ENCODE peak calls at places on chromosomes 4 and X, in six cellular contexts. E is SK-N-SH, L is K562, I is OCI-LY7, U is fibroblast of lung, D is mammary epithelial cell. N is an unnamed sample. For H3K79me2, the result is how much of the 10 kb centered on the place peaks cover.

GRCh38 chr4:9947168-9948062 is 73.9 kb downstream of the SLC2A9 start:
- DNase-seq in E (no peak), L (no peak), I (no peak), U (no peak), D (no peak), N (no peak)

GRCh38 chr4:156803056-156803455 is 168.5 kb downstream of the PDGFC start:
- DNase-seq in E (no peak), L (no peak), I (no peak), U (peak), D (peak), N (no peak)

GRCh38 chr4:179626687-179627086 is 2184.4 kb upstream of the AGA start:
- DNase-seq in E (no peak), L (no peak), I (no peak), U (no peak), D (no peak), N (no peak)

GRCh38 chr4:149752729-149753128 is 62.9 kb downstream of the IQCM start:
- DNase-seq in E (no peak), L (no peak), I (no peak), U (no peak), D (peak), N (no peak)

GRCh38 chrX:118755633-118756032 is 28.2 kb downstream of the IL13RA1 start:
- DNase-seq in E (no peak), L (no peak), I (no peak), U (no peak), D (no peak), N (no peak)

GRCh38 chrX:49884290-49884862 is 5.1 kb downstream of the USP27X start:
- DNase-seq in E (peak), L (peak), I (peak), U (peak), D (peak), N (peak)

GRCh38 chrX:5236096-5236495 is 992.6 kb downstream of the NLGN4X start:
- DNase-seq in E (peak), L (no peak), I (peak), U (no peak), D (peak), N (no peak)

GRCh38 chr4:134313591-134313990 is 112.0 kb upstream of the PABPC4L start:
- DNase-seq in E (no peak), L (no peak), I (no peak), U (no peak), D (no peak), N (no peak)

GRCh38 chrX:154967603-154968002 is 54.9 kb downstream of the F8 start:
- DNase-seq in E (no peak), L (no peak), I (no peak), U (no peak), D (peak), N (peak)

GRCh38 chr4:88971536-88971935 is 85.4 kb downstream of the FAM13A start:
- DNase-seq in E (no peak), L (no peak), I (no peak), U (no peak), D (no peak), N (peak)

GRCh38 chr4:116150152-116150551 is 935.2 kb downstream of the TRAM1L1 start:
- DNase-seq in E (no peak), L (no peak), I (no peak), U (no peak), D (no peak), N (no peak)

GRCh38 chrX:40307871-40308270 is 210.1 kb upstream of the BCOR start:
- DNase-seq in E (no peak), L (no peak), I (no peak), U (no peak), D (no peak), N (no peak)

GRCh38 chrX:81377329-81377728 is 175.4 kb downstream of the SH3BGRL start:
- DNase-seq in E (peak), L (peak), I (peak), U (peak), D (peak), N (no peak)

GRCh38 chr4:76570141-76570989 is 135.3 kb downstream of the SHROOM3 start:
- DNase-seq in E (no peak), L (no peak), I (no peak), U (peak), D (peak), N (no peak)

GRCh38 chr4:90113881-90114457 is 13.2 kb upstream of the CCSER1 start:
- DNase-seq in E (no peak), L (no peak), I (no peak), U (no peak), D (peak), N (no peak)

GRCh38 chr4:93960916-93961315 is 132.4 kb downstream of the ATOH1 start:
- DNase-seq in E (no peak), L (no peak), I (no peak), U (no peak), D (no peak), N (no peak)

GRCh38 chr4:32010221-32010620 is 1290.1 kb downstream of the PCDH7 start:
- DNase-seq in E (no peak), L (peak), I (no peak), U (no peak), D (no peak), N (no peak)

GRCh38 chr4:62531250-62531649 is 1331.1 kb downstream of the ADGRL3 start:
- DNase-seq in E (no peak), L (no peak), I (no peak), U (no peak), D (no peak), N (no peak)

GRCh38 chrX:124931241-124931640 is 388.4 kb upstream of the TEX13C start:
- DNase-seq in E (no peak), L (no peak), I (no peak), U (no peak), D (no peak), N (no peak)

GRCh38 chrX:148298737-148299136 is 201.7 kb upstream of the AFF2 start:
- DNase-seq in E (no peak), L (no peak), I (no peak), U (no peak), D (peak), N (no peak)

GRCh38 chr4:140018931-140019618 is 134.9 kb downstream of the MAML3 start:
- DNase-seq in E (no peak), L (no peak), I (no peak), U (no peak), D (no peak), N (no peak)

GRCh38 chr4:14695411-14695810 is 306.9 kb upstream of the CPEB2 start:
- DNase-seq in E (no peak), L (no peak), I (no peak), U (peak), D (peak), N (no peak)

GRCh38 chrX:130155564-130155963 is 10.1 kb downstream of the AIFM1 start:
- DNase-seq in E (no peak), L (no peak), I (no peak), U (no peak), D (no peak), N (no peak)

GRCh38 chr4:76305971-76306881 is at the start of gene STBD1:
- DNase-seq in E (peak), L (peak), I (no peak), U (peak), D (peak), N (peak)

GRCh38 chrX:64198046-64198445 is 7.5 kb downstream of the AMER1 start:
- DNase-seq in E (no peak), L (peak), I (no peak), U (no peak), D (no peak), N (no peak)

GRCh38 chr4:131091896-131092295 is 1995.9 kb downstream of the C4orf33 start:
- DNase-seq in E (peak), L (peak), I (peak), U (peak), D (peak), N (no peak)

GRCh38 chr4:40238700-40239548 is 42.1 kb downstream of the RHOH start:
- DNase-seq in E (no peak), L (peak), I (no peak), U (peak), D (no peak), N (peak)

GRCh38 chrX:57951666-57952319 is 41.5 kb upstream of the ZXDA start:
- DNase-seq in E (no peak), L (no peak), I (peak), U (no peak), D (no peak), N (no peak)

GRCh38 chrX:39519213-39519544 is 578.6 kb downstream of the BCOR start:
- DNase-seq in E (peak), L (no peak), I (no peak), U (peak), D (no peak), N (no peak)

GRCh38 chr4:123478859-123479345 is 82.3 kb downstream of the SPRY1 start:
- DNase-seq in E (no peak), L (peak), I (peak), U (peak), D (peak), N (peak)

GRCh38 chr4:41144812-41145211 is 69.5 kb downstream of the APBB2 start:
- DNase-seq in E (no peak), L (no peak), I (no peak), U (no peak), D (peak), N (no peak)

GRCh38 chr4:108425988-108426387 is 194.4 kb upstream of the RPL34 start:
- DNase-seq in E (no peak), L (no peak), I (no peak), U (peak), D (peak), N (no peak)

GRCh38 chr4:121168865-121169281 is 4.8 kb upstream of the TNIP3 start:
- DNase-seq in E (no peak), L (no peak), I (no peak), U (no peak), D (no peak), N (no peak)

GRCh38 chrX:9940397-9940796 is 26.8 kb upstream of the CLDN34 start:
- DNase-seq in E (no peak), L (peak), I (no peak), U (peak), D (peak), N (peak)

GRCh38 chr4:122854444-122854843 is 27.8 kb downstream of the FGF2 start:
- DNase-seq in E (no peak), L (no peak), I (no peak), U (peak), D (no peak), N (peak)

GRCh38 chr4:110415451-110415850 is 60.5 kb upstream of the ENPEP start:
- DNase-seq in E (no peak), L (no peak), I (no peak), U (no peak), D (no peak), N (no peak)

GRCh38 chr4:185232370-185232769 is 23.0 kb downstream of the SNX25 start:
- DNase-seq in E (peak), L (no peak), I (no peak), U (peak), D (no peak), N (peak)

GRCh38 chr4:8359193-8359592 is 81.3 kb downstream of the ACOX3 start:
- DNase-seq in E (no peak), L (no peak), I (no peak), U (no peak), D (no peak), N (no peak)

GRCh38 chr4:146232131-146232722 is 17.9 kb downstream of the REELD1 start:
- DNase-seq in E (no peak), L (no peak), I (no peak), U (no peak), D (peak), N (no peak)

GRCh38 chr4:146235654-146236570 is 21.6 kb downstream of the REELD1 start:
- DNase-seq in E (no peak), L (no peak), I (no peak), U (no peak), D (no peak), N (peak)

DNA sequence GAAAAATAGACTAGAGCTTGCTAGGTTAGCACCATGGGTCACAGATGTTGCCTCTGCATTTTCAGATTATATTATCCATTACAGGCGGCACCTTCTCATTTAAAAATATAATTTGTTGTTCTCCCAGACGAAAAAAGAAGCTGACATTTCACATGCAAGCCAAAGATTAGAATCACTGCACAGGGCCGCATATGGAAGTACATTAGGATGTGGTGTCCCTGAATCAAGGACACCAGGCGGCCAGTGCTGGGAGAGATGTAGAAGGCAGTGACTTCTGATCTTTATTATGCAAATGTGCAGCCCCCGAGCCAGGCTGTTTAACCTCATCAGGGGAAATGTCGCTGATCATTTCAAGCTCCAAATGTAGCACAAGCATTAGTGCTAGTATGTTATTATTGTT is 22.8 kb downstream of the REELD1 start:
- DNase-seq in E (peak), L (no peak), I (no peak), U (no peak), D (no peak), N (no peak)
- H3K79me2 ChIP-seq in E (under half), L (under half), I (under half), U (under half), D (under half), N (under half)

DNA sequence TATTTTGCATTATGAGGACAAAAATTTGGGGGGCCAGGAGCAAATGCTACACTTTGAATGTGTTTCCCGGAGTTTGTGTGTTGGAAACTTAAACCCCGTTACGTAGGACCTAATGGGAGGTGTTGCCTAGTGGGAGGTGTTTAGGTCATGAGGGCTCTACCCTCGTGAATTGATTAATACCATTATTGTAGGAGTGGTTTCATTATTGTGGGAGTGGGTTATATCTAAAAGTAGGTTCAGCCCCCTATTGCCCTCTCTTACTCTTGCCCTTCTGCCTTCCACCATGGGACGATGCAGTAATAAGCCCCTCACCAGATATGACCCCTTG is 15.5 kb downstream of the UBA6 start:
- DNase-seq in E (no peak), L (no peak), I (no peak), U (no peak), D (no peak), N (no peak)
- H3K79me2 ChIP-seq in E (half or more), L (half or more), I (under half), U (under half), D (half or more), N (under half)

DNA sequence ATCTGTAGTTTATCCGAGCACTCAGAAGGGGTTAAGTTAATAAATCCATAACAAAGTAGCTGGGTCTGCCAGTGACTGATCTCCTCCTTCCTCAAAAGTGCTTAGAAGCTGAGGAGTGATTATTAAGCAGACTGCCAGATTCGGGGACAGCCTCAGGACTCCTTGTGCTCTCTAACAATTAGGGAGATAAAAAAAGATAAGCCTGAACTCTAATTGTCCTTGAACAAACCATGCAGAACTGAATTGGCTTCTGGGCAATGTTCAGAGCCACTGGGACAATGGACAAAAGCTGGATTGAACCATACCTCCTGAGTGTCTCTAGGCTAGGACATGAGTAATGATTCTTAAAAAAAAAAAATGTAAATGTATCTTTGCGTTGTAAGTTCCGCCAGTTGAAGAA is 22.7 kb upstream of the GRPR start:
- DNase-seq in E (peak), L (no peak), I (no peak), U (no peak), D (no peak), N (no peak)
- H3K79me2 ChIP-seq in E (under half), L (under half), I (under half), U (under half), D (under half), N (under half)

DNA sequence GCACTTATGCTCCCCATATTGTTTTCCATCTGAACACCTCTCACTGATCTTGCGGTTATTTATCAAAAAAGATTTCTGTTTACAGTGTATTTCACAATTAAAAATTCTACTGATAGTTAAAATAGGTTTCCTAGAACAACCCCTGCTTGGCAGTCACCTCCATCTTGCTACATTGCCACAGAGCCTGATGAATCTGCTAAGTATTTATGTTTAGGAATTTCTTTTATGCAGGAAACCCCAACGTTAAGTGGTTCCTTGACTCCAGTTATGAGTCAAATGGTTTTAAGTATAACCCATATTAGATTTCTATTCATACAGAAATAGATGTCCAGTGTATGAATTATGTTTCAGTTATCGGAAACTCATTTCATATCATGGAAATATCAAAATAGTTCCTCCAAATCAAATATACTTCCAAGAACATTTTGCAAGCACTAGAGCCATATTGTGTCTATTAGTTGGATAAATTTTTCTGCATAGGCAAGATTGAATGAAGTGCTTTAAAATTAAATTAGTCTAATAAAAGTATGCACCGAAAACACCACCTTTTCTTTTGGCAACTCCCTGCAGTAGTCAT is 20.6 kb downstream of the GALNT7 start:
- DNase-seq in E (no peak), L (no peak), I (no peak), U (peak), D (no peak), N (no peak)
- H3K79me2 ChIP-seq in E (under half), L (half or more), I (half or more), U (under half), D (under half), N (under half)

GRCh38 chr4:186709509-186709908 is 14.1 kb downstream of the FAT1 start:
- DNase-seq in E (no peak), L (no peak), I (no peak), U (no peak), D (no peak), N (no peak)
- H3K79me2 ChIP-seq in E (half or more), L (under half), I (under half), U (half or more), D (half or more), N (under half)

DNA sequence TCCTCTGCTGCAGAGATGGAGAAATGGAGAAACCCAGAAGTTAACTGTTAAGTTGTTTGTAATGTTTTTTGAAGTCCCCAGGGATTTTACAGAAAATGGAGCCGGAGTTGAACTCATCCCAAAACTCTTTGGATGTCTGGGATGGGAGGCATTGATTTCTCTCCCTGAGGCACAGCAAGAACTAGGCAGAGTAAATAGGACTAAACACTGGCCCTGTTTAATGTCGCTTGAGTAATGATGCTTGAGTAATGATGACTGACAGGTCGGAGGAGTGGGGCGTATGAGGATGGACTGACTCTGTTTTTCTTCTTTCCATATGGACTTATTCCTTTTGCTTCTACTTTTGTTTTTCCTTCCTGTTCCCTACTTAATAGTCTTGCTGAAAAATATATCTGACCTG is 69.9 kb downstream of the ARHGAP10 start:
- DNase-seq in E (no peak), L (no peak), I (no peak), U (no peak), D (no peak), N (no peak)
- H3K79me2 ChIP-seq in E (half or more), L (under half), I (under half), U (under half), D (half or more), N (under half)

DNA sequence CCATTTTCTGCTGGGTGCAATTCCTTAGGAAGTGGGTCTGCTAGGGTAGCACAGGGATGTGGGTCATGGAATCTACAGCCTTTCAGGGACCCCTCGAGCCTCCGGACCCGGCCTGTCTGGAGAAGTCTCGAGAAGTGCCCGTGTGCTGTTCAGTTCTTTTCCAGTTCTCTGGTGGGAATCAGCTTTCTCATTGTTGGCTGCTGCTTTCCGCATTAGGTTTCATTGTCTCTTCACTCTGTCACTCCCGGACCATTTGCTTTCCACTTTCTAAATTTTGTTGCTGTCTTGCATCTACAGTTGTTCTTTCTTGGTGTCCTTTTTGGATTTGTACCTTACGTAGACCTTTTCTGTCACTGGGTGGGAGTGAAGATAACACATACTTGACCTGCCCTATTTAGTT is 6.1 kb downstream of the RAB9A start:
- DNase-seq in E (no peak), L (no peak), I (no peak), U (no peak), D (no peak), N (no peak)
- H3K79me2 ChIP-seq in E (half or more), L (half or more), I (half or more), U (half or more), D (half or more), N (under half)

DNA sequence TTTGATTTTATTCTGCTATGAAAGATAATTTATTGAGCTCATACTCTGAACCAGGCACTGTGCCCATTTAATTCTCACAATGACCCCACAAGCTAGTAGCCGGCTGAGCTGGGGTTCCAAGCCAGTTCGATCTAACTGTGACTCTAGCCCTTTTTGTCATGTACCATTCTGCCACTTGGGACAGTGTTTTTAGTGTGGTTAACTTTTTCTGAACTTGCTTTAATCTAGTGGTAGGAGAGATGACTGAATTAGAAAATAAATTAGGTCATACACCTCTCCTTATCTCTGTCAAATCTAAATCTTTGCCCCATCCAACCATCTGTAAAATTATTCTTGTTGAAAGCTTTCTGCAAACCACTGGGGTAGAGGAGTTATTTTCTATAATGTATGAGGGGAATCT is 136.0 kb downstream of the CBR4 start:
- DNase-seq in E (no peak), L (no peak), I (no peak), U (no peak), D (no peak), N (no peak)
- H3K79me2 ChIP-seq in E (half or more), L (under half), I (under half), U (under half), D (half or more), N (under half)

N was measured in trophoblast cell.